ENCODE peak calls at places on chromosomes 6 and 20, in four cellular contexts. O is pancreas, W is astrocyte, F is gastrocnemius medialis. K is an unnamed sample.

GRCh38 chr6:128487055-128487454 is 33.3 kb downstream of the PTPRK start:
- DNase-seq in F (no peak), W (no peak), O (no peak), K (no peak)

GRCh38 chr20:25065044-25065624 is 7.2 kb upstream of the ACSS1 start:
- DNase-seq in O (no peak), F (no peak), W (no peak), K (no peak)

GRCh38 chr20:8151371-8151770 is 19.3 kb downstream of the PLCB1 start:
- DNase-seq in F (no peak), W (peak; percentile 75), O (no peak), K (no peak)

GRCh38 chr6:115796061-115796460 is 264.6 kb downstream of the FRK start:
- DNase-seq in F (no peak), O (no peak), W (no peak), K (no peak)

GRCh38 chr20:59648720-59649119 is 44.4 kb downstream of the PHACTR3 start:
- DNase-seq in F (no peak), W (no peak), O (no peak), K (no peak)

GRCh38 chr6:151475653-151476523 is 17.9 kb upstream of the CCDC170 start:
- DNase-seq in O (no peak), F (no peak), W (peak; percentile 19), K (no peak)

GRCh38 chr20:52993091-52993490 is 20.9 kb downstream of the TSHZ2 start:
- DNase-seq in O (no peak), F (no peak), W (no peak), K (no peak)

GRCh38 chr20:25049261-25050060 is 8.5 kb downstream of the ACSS1 start:
- DNase-seq in F (peak; percentile 1), O (no peak), W (no peak), K (no peak)

GRCh38 chr6:55875420-55875819 is at the start of gene BMP5:
- DNase-seq in W (no peak), O (no peak), F (no peak), K (no peak)

GRCh38 chr6:3727036-3727435 is 24.5 kb downstream of the PXDC1 start:
- DNase-seq in W (no peak), F (no peak), O (no peak), K (no peak)

GRCh38 chr20:63979549-63980316 is at the start of gene SAMD10:
- DNase-seq in F (no peak), W (peak; percentile 25), O (no peak), K (no peak)

GRCh38 chr6:20633566-20634340 is 99.5 kb downstream of the CDKAL1 start:
- DNase-seq in O (no peak), F (no peak), W (no peak), K (no peak)

GRCh38 chr6:5787054-5787720 is 219.5 kb downstream of the NRN1 start:
- DNase-seq in W (no peak), F (no peak), O (no peak), K (no peak)

GRCh38 chr6:146357578-146358340 is 185.9 kb upstream of the RAB32 start:
- DNase-seq in F (no peak), O (no peak), W (peak; percentile 98), K (no peak)

GRCh38 chr20:35226126-35226774 is at the start of gene MMP24:
- DNase-seq in W (no peak), O (no peak), F (no peak), K (no peak)

GRCh38 chr20:39660965-39661364 is 698.8 kb downstream of the DHX35 start:
- DNase-seq in W (no peak), O (no peak), F (no peak), K (no peak)

GRCh38 chr20:34705383-34706021 is 1.4 kb downstream of the TP53INP2 start:
- DNase-seq in O (no peak), F (no peak), W (no peak), K (no peak)

GRCh38 chr6:26220353-26220970 is 133.2 kb downstream of the HFE start:
- DNase-seq in O (no peak), W (no peak), F (no peak), K (no peak)

GRCh38 chr6:82836022-82836575 is 229.5 kb downstream of the UBE3D start:
- DNase-seq in W (no peak), O (no peak), F (no peak), K (no peak)

GRCh38 chr6:137520520-137520919 is 26.3 kb upstream of the OLIG3 start:
- DNase-seq in O (no peak), F (no peak), W (no peak), K (no peak)

GRCh38 chr20:49887251-49887827 is 28.0 kb downstream of the SPATA2 start:
- DNase-seq in O (no peak), F (no peak), W (peak; percentile 8), K (no peak)

GRCh38 chr20:56207656-56208055 is 40.9 kb upstream of the MC3R start:
- DNase-seq in W (no peak), O (no peak), F (no peak), K (no peak)

GRCh38 chr6:31578058-31578457 is 2.7 kb downstream of the TNF start:
- DNase-seq in W (no peak), F (no peak), O (no peak), K (no peak)
- H3K4me1 ChIP-seq in W (peaks cover 11% of the 10 kb centered on the region), F (peaks cover 5% of the 10 kb centered on the region), O (no peaks in the 10 kb centered on the region), K (peaks cover 17% of the 10 kb centered on the region)

GRCh38 chr6:111589366-111589765 is 16.3 kb downstream of the TRAF3IP2 start:
- DNase-seq in F (no peak), W (peak; percentile 94), O (no peak), K (peak; percentile 63)
- H3K4me1 ChIP-seq in F (peaks cover 59% of the 10 kb centered on the region), W (peaks cover 51% of the 10 kb centered on the region), O (peaks cover 29% of the 10 kb centered on the region), K (peaks cover 66% of the 10 kb centered on the region)

GRCh38 chr6:108608453-108609275 is 47.9 kb downstream of the FOXO3 start:
- DNase-seq in O (no peak), F (no peak), W (no peak), K (no peak)

GRCh38 chr6:108598316-108598863 is 37.7 kb downstream of the FOXO3 start:
- DNase-seq in F (no peak), W (no peak), O (no peak), K (no peak)

GRCh38 chr6:108606130-108606797 is 45.5 kb downstream of the FOXO3 start:
- DNase-seq in W (no peak), F (no peak), O (no peak), K (no peak)

GRCh38 chr6:108609276-108609769 is 48.6 kb downstream of the FOXO3 start:
- DNase-seq in F (no peak), O (no peak), W (peak; percentile 93), K (no peak)

GRCh38 chr6:108604156-108604555 is 43.4 kb downstream of the FOXO3 start:
- DNase-seq in F (no peak), W (no peak), O (no peak), K (no peak)
- H3K4me1 ChIP-seq in F (peaks cover 93% of the 10 kb centered on the region), W (peaks cover 7% of the 10 kb centered on the region), O (peaks cover 24% of the 10 kb centered on the region), K (peaks cover 65% of the 10 kb centered on the region)

GRCh38 chr6:641225-641985 is 15.5 kb downstream of the HUS1B start:
- DNase-seq in O (no peak), W (no peak), F (no peak), K (no peak)

GRCh38 chr6:642805-643204 is 14.1 kb downstream of the HUS1B start:
- DNase-seq in F (no peak), O (no peak), W (no peak), K (no peak)
- H3K4me1 ChIP-seq in F (no peaks in the 10 kb centered on the region), O (no peaks in the 10 kb centered on the region), W (no peaks in the 10 kb centered on the region), K (no peaks in the 10 kb centered on the region)

GRCh38 chr6:167115054-167115453 is 7.8 kb upstream of the CCR6 start:
- DNase-seq in O (no peak), F (no peak), W (no peak), K (no peak)

GRCh38 chr6:167111597-167111996 is 11.3 kb upstream of the CCR6 start:
- DNase-seq in W (no peak), O (no peak), F (no peak), K (no peak)

GRCh38 chr6:167113935-167114910 is 8.7 kb upstream of the CCR6 start:
- DNase-seq in F (no peak), W (no peak), O (no peak), K (no peak)

GRCh38 chr6:167113047-167113446 is 9.8 kb upstream of the CCR6 start:
- DNase-seq in W (no peak), O (no peak), F (no peak), K (no peak)

GRCh38 chr6:167112421-167112820 is 10.5 kb upstream of the CCR6 start:
- DNase-seq in O (peak; percentile 7), W (no peak), F (no peak), K (no peak)
- H3K4me1 ChIP-seq in O (no peaks in the 10 kb centered on the region), W (no peaks in the 10 kb centered on the region), F (no peaks in the 10 kb centered on the region), K (no peaks in the 10 kb centered on the region)

DNA sequence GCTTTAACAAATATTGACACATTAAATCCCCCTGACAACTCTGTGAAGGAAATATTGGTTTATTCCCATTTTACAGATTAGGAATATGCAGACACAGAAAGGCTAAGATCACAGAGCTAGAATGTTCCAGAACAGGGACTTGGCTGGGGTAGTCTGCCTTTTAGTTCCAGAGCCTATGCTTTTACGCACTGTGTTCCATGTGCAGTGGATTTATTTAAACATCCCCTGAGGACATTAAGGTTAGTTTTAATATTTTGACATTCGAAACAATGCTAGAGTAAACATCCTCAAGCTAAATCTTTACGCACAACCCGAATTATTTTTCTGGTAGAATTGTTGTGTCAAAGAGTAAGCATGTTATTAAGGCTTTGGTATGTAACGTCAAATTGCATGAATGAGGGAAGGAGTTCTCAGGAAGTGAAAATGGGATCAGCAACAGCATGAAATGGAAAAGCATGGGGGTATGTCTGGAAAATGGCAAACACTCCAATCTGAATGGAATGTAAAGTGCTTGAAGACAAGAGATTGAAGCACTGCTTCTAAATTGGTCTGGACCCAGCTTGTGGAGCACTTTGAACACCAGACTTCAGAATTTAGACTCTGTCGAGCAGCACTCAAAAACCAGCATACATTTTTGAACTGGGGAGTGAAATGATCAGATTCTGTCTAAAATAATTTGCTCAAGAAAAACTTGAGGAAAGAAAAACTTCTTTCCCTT is 429.9 kb downstream of the CD83 start:
- DNase-seq in W (no peak), O (no peak), F (no peak), K (no peak)
- H3K4me1 ChIP-seq in W (peaks cover 3% of the 10 kb centered on the region), O (no peaks in the 10 kb centered on the region), F (peaks cover 21% of the 10 kb centered on the region), K (no peaks in the 10 kb centered on the region)

K was measured in thoracic aorta.